ENCODE peak calls at places on chromosomes 2 and 18, in six cellular contexts. E is Peyer's patch, V is A549, C is uterus, Z is breast epithelium, U is body of pancreas. D is an unnamed sample.

GRCh38 chr2:128724547-128724946 is 405.9 kb upstream of the HS6ST1 start:
- DNase-seq in C (no peak), E (no peak), U (no peak), Z (no peak), V (no peak), D (no peak)

GRCh38 chr18:74257083-74257482 is 34.7 kb downstream of the CYB5A start:
- DNase-seq in U (no peak), C (no peak), V (no peak), E (no peak), Z (no peak), D (no peak)

GRCh38 chr2:134160793-134161504 is 92.9 kb upstream of the MGAT5 start:
- DNase-seq in V (no peak), U (peak; percentile 47), E (no peak), Z (no peak), C (no peak), D (no peak)

GRCh38 chr2:3461781-3462492 is 57.4 kb downstream of the ADI1 start:
- DNase-seq in Z (no peak), U (no peak), V (peak; percentile 56), C (peak; percentile 31), E (no peak), D (no peak)

GRCh38 chr18:80246656-80247402 is 485 bp downstream of the PARD6G start:
- DNase-seq in U (peak; percentile 22), E (no peak), V (no peak), C (peak; percentile 42), Z (peak; percentile 36), D (no peak)

GRCh38 chr2:207624170-207625013 is 802 bp downstream of the METTL21A start:
- DNase-seq in V (peak; percentile 54), Z (no peak), U (peak; percentile 63), C (peak; percentile 51), E (peak; percentile 79), D (peak; percentile 83)

GRCh38 chr2:179538406-179538805 is 273.8 kb upstream of the SESTD1 start:
- DNase-seq in E (no peak), U (no peak), C (no peak), Z (no peak), V (no peak), D (no peak)

GRCh38 chr2:138630164-138630563 is 128.6 kb downstream of the SPOPL start:
- DNase-seq in Z (no peak), C (no peak), E (no peak), U (no peak), V (no peak), D (no peak)

GRCh38 chr2:13662055-13662454 is 945.3 kb downstream of the TRIB2 start:
- DNase-seq in E (no peak), C (no peak), V (no peak), Z (no peak), U (no peak), D (no peak)

GRCh38 chr2:181892795-181893435 is 1.4 kb downstream of the ITPRID2 start:
- DNase-seq in E (no peak), U (no peak), V (no peak), Z (no peak), C (no peak), D (no peak)

GRCh38 chr2:67255933-67256615 is 141.1 kb upstream of the ETAA1 start:
- DNase-seq in Z (no peak), C (no peak), E (no peak), U (no peak), V (no peak), D (no peak)

GRCh38 chr2:48941908-48942307 is 186.4 kb upstream of the LHCGR start:
- DNase-seq in Z (no peak), E (no peak), V (no peak), C (no peak), U (no peak), D (no peak)

DNA sequence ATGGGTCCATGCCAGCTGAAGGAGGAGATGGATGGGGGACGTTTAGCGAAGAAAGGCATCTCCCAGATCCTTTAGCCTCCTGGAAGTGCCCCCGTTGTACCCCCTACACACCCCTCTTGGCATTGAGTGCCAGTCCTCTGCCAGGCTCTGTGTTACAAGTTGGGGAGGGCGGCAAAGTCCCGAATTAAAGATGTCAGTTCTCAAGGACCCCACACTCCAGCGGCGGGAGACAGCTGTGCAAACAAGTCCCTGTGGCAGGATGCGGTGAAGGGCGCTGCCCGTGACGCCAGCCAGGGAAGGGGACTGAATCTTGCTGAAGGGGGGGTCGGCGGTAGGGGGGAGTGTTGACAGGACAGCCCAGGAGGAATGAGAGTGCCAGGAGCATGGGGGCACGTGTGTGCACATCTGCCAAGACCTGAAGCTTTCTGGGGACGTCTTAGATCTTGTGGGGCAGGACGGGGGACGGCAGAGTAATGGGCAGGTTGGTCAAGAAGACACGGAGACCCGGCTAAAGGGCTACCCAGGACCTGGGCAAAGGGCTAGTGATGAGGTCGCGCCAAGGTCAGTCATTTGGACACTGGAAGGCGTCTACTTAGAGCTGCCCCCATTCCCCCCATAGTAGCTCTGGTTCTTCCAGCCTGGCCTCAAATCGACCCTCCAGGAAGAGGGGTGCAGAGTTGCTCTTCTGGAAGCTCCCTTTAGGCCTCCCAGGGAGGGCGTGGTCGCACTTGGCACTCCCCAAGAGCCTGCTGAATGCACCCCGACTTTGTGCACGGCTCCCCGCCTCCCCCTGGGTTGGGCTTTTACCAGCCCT is 2.8 kb upstream of the CTDSP1 start:
- DNase-seq in C (peak; percentile 65), Z (peak; percentile 75), E (peak; percentile 82), V (peak; percentile 76), U (peak; percentile 83), D (peak; percentile 93)
- H3K27ac ChIP-seq in C (peak overlapping the region; percentile 99), Z (peak overlapping the region; percentile 99), E (peak overlapping the region; percentile 95), V (peak overlapping the region; percentile 100), U (peak overlapping the region; percentile 95), D (peak overlapping the region; percentile 100)

GRCh38 chr18:50374753-50375391 is at the start of gene SKA1:
- DNase-seq in E (peak; percentile 98), Z (peak; percentile 87), C (peak; percentile 89), U (peak; percentile 95), V (peak; percentile 90), D (peak; percentile 94)
- TF ChIP-seq POLR2A in E (peak; percentile 88), Z (no peak), C (peak; percentile 28), U (peak; percentile 87), V (peak; percentile 86), D (no peak)

DNA sequence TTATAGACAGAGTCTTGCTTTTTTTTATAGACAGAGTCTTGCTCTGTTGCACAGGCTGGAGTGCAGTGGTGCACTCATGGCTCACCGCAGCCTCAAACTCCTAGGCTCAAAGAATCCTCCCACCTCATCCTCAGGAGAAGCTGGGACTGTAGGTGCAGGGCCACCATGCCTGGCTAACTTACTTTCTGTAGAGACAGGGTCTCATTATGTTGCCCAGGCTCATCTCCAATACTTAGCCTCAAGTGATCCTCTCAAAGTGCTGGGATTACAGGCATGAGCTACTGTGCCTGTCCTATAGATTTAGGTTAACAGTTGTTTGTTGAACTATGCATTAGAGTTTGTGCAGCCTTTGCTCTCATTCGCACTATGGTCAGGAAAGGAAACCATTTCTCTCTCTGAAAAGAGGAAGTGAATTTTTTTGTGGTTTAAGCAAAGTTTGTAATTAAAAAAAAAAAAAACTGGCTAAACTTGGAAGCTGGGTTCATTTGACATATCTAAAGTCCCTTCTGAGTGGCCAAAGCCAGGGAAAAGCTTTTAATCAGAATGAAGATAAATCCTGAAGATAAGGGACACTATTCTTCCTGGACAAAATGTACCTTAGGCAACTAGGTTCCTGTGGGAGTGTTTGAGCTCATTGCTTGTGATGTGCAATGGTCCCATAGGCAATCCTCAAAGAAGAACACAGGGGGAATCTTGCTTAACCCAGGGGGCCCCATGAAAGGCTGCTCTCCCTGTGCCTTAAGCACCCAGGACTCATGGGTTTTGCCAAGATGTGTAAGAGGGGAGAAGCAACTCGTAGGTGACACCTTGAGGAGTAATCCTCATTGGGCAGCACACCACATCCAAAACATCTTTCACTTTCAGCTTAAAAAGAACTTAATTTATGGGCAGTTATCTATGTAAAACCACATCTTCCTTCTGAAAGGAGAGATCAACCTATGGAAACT is 201.7 kb downstream of the MREG start:
- DNase-seq in C (no peak), Z (no peak), E (no peak), V (no peak), U (no peak), D (no peak)
- H3K27ac ChIP-seq in C (no peak overlapping the region), Z (no peak overlapping the region), E (peak overlapping the region; percentile 45), V (no peak overlapping the region), U (no peak overlapping the region), D (no peak overlapping the region)

GRCh38 chr2:16043192-16043591 is 102.8 kb downstream of the MYCN start:
- DNase-seq in Z (no peak), C (no peak), V (no peak), E (no peak), U (no peak), D (no peak)

GRCh38 chr2:16042201-16042700 is 101.9 kb downstream of the MYCN start:
- DNase-seq in C (no peak), E (no peak), V (no peak), Z (no peak), U (no peak), D (no peak)

GRCh38 chr2:16044946-16045456 is 104.7 kb downstream of the MYCN start:
- DNase-seq in E (no peak), U (no peak), C (no peak), V (no peak), Z (no peak), D (no peak)

GRCh38 chr2:16045653-16046352 is 105.5 kb downstream of the MYCN start:
- DNase-seq in V (no peak), C (no peak), Z (no peak), U (no peak), E (no peak), D (no peak)

DNA sequence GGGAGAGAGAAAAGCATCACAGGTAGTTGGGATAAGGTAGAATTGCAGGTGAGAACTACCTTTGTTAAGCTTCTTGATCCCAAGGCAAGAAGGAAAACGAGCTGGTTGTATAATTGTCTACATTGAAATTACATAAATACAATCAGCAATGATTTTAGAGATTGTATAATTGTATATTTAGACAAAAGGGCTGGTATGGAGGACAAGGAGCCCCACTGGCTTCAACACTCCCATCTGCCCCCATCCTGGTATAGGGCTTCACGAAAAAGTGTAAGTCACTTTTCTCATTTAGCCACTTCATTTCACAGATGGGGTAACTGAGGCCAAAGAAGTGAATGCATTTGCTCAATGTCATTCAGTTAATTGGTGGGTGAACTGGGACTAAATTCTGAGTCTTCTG is 103.3 kb downstream of the MYCN start:
- DNase-seq in Z (no peak), V (no peak), E (no peak), C (no peak), U (no peak), D (no peak)
- TF ChIP-seq POLR2A in Z (no peak), V (no peak), E (no peak), C (no peak), U (no peak), D (no peak)